ENCODE peak calls at places on chromosomes 1 and 21, in five cellular contexts. U, Z, X, L and P are unnamed samples.

GRCh38 chr1:9437931-9438330 is 101.3 kb upstream of the SLC25A33 start:
- DNase-seq in U (peak), Z (peak), X (no peak), L (no peak), P (no peak)

GRCh38 chr1:109186704-109187071 is 27.0 kb upstream of the SARS1 start:
- DNase-seq in U (peak), Z (no peak), X (no peak), L (no peak), P (no peak)

GRCh38 chr1:16321176-16321867 is 31.0 kb downstream of the FBXO42 start:
- DNase-seq in U (no peak), Z (peak), X (no peak), L (no peak), P (no peak)

GRCh38 chr21:34949499-34949898 is 99.6 kb downstream of the RUNX1 start:
- DNase-seq in U (no peak), Z (no peak), X (no peak), L (no peak), P (no peak)

GRCh38 chr1:7616076-7616833 is 154.8 kb upstream of the VAMP3 start:
- DNase-seq in U (no peak), Z (peak), X (peak), L (peak), P (peak)

GRCh38 chr1:178465011-178465410 is 31.8 kb downstream of the CLEC20A start:
- DNase-seq in U (no peak), Z (peak), X (no peak), L (no peak), P (no peak)

GRCh38 chr1:228515200-228515834 is 28.1 kb downstream of the RNF187 start:
- DNase-seq in U (no peak), Z (peak), X (no peak), L (peak), P (peak)

GRCh38 chr1:56569661-56570060 is 9.7 kb downstream of the PLPP3 start:
- DNase-seq in U (no peak), Z (no peak), X (no peak), L (no peak), P (no peak)

GRCh38 chr21:34674467-34674866 is 5.7 kb downstream of the CLIC6 start:
- DNase-seq in U (no peak), Z (no peak), X (no peak), L (no peak), P (no peak)

GRCh38 chr1:198352975-198353695 is 187.3 kb downstream of the ATP6V1G3 start:
- DNase-seq in U (no peak), Z (no peak), X (no peak), L (no peak), P (peak)

GRCh38 chr1:160161965-160162705 is 10.7 kb downstream of the ATP1A4 start:
- DNase-seq in U (no peak), Z (peak), X (peak), L (peak), P (peak)

GRCh38 chr21:43913928-43914327 is 48.9 kb downstream of the AGPAT3 start:
- DNase-seq in U (no peak), Z (peak), X (no peak), L (no peak), P (no peak)

GRCh38 chr1:30395631-30396030 is 327.8 kb downstream of the MATN1 start:
- DNase-seq in U (no peak), Z (no peak), X (no peak), L (no peak), P (no peak)

GRCh38 chr21:42677339-42678117 is 24.1 kb downstream of the PDE9A start:
- DNase-seq in U (no peak), Z (peak), X (no peak), L (peak), P (no peak)

GRCh38 chr1:38454236-38454635 is 405.3 kb downstream of the RRAGC start:
- DNase-seq in U (no peak), Z (no peak), X (no peak), L (no peak), P (no peak)

GRCh38 chr1:200039849-200040479 is 12.5 kb downstream of the NR5A2 start:
- DNase-seq in U (no peak), Z (no peak), X (no peak), L (no peak), P (peak)

GRCh38 chr1:111415461-111415860 is 12.1 kb downstream of the OVGP1 start:
- DNase-seq in U (no peak), Z (no peak), X (no peak), L (no peak), P (no peak)

GRCh38 chr1:99728494-99729235 is 37.8 kb downstream of the FRRS1 start:
- DNase-seq in U (no peak), Z (peak), X (peak), L (peak), P (no peak)

GRCh38 chr1:47752048-47752451 is 245.1 kb downstream of the TRABD2B start:
- DNase-seq in U (no peak), Z (no peak), X (no peak), L (no peak), P (no peak)

GRCh38 chr1:203669739-203670138 is 43.1 kb downstream of the ATP2B4 start:
- DNase-seq in U (peak), Z (peak), X (no peak), L (no peak), P (no peak)

GRCh38 chr21:42016364-42016985 is 6.3 kb upstream of the ZBTB21 start:
- DNase-seq in U (no peak), Z (peak), X (no peak), L (no peak), P (no peak)

GRCh38 chr1:200183637-200184036 is 156.1 kb downstream of the NR5A2 start:
- DNase-seq in U (no peak), Z (peak), X (no peak), L (no peak), P (no peak)

GRCh38 chr1:81144240-81144639 is 656.5 kb upstream of the ADGRL2 start:
- DNase-seq in U (no peak), Z (no peak), X (no peak), L (no peak), P (no peak)

GRCh38 chr1:162906485-162906884 is 45.5 kb upstream of the CCDC190 start:
- DNase-seq in U (no peak), Z (no peak), X (no peak), L (no peak), P (no peak)

GRCh38 chr21:30209571-30209970 is 6.3 kb downstream of the CLDN8 start:
- DNase-seq in U (no peak), Z (no peak), X (peak), L (no peak), P (no peak)

GRCh38 chr1:57424231-57425027 is 569 bp upstream of the DAB1 start:
- DNase-seq in U (peak), Z (peak), X (peak), L (no peak), P (peak)

DNA sequence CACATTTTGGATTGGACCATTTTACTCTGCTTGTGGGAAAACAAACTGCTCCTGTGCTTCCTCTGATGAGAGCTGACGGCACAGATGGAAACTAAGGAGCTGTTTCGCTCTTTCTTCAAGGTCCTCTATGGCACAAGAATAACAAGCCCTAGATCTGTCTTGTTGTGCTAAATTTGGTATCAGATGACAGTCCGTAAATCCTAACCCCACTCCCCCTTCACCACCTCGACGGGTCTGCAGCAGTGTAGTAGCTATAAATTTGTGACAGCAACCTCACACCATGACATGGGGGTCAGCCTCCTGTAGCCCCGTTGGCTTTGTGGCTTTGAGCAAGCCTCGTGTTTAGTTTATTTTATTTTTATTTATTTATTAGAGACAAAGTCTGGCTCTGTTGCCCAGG is 85.9 kb downstream of the ADSS2 start:
- DNase-seq in U (no peak), Z (no peak), X (no peak), L (no peak), P (no peak)
- TF ChIP-seq CTCF in U (no peak), Z (no peak), X (no peak), L (no peak), P (no peak)

DNA sequence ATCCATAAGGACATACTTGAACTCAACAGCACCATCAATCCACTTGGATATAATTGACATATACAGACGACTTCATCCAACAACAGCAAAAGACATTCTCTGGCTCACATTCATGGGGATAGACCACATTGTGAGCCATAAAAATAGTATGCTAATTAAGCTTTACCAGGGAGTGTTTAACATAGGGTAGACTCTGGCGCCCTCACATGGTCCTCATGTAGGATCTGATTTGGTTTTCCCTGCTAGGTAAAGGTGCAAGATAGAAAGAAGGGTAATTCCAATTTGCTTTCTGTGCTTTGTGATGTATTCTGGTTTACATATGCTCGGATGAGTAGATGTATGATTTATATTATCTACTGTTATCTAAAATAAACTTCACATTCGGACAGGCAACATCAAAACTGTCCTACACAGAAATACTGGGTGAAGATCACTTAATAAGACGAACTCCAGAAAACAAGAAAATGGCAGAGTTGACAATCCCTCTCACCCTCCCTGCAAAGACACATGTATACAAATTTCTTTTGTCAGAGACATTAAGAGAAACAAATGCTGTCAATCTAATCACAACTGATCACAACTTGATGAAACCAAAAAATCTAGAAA is 27.7 kb downstream of the CR1L start:
- DNase-seq in U (no peak), Z (peak), X (peak), L (peak), P (peak)
- TF ChIP-seq CTCF in U (peak), Z (peak), X (peak), L (peak), P (peak)

GRCh38 chr1:155964193-155964592 is 14.2 kb downstream of the ARHGEF2 start:
- DNase-seq in U (no peak), Z (no peak), X (no peak), L (no peak), P (no peak)

GRCh38 chr1:155960081-155960745 is 18.1 kb downstream of the ARHGEF2 start:
- DNase-seq in U (no peak), Z (no peak), X (no peak), L (peak), P (no peak)

GRCh38 chr1:155966135-155966534 is 12.2 kb downstream of the ARHGEF2 start:
- DNase-seq in U (no peak), Z (no peak), X (no peak), L (no peak), P (no peak)

GRCh38 chr1:155962599-155963211 is 15.6 kb downstream of the ARHGEF2 start:
- DNase-seq in U (no peak), Z (peak), X (no peak), L (no peak), P (no peak)

GRCh38 chr1:155961937-155962336 is 16.4 kb downstream of the ARHGEF2 start:
- DNase-seq in U (peak), Z (peak), X (peak), L (no peak), P (no peak)
- TF ChIP-seq CTCF in U (no peak), Z (peak), X (peak), L (no peak), P (peak)

DNA sequence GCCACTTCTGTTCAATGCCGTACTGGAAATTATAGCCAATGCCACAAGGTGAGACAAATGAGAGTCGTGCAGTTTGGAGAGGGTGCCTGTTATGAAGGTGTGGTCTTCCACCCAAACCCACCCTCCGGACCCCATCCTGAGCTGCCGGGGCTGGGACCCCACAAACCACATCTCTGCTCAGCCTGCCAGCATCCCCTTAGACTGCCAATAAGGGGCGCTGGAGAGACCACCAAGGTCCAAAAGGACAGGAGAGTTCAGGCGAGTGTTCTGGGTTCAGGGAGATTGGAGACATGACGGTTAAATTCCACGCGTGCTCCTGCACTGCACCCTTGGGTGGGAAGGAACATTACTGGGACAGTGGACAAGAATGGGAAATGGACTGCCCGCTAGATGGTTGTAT is 48.7 kb upstream of the COL18A1 start:
- DNase-seq in U (no peak), Z (no peak), X (no peak), L (no peak), P (no peak)
- TF ChIP-seq CTCF in U (no peak), Z (no peak), X (peak), L (peak), P (no peak)

DNA sequence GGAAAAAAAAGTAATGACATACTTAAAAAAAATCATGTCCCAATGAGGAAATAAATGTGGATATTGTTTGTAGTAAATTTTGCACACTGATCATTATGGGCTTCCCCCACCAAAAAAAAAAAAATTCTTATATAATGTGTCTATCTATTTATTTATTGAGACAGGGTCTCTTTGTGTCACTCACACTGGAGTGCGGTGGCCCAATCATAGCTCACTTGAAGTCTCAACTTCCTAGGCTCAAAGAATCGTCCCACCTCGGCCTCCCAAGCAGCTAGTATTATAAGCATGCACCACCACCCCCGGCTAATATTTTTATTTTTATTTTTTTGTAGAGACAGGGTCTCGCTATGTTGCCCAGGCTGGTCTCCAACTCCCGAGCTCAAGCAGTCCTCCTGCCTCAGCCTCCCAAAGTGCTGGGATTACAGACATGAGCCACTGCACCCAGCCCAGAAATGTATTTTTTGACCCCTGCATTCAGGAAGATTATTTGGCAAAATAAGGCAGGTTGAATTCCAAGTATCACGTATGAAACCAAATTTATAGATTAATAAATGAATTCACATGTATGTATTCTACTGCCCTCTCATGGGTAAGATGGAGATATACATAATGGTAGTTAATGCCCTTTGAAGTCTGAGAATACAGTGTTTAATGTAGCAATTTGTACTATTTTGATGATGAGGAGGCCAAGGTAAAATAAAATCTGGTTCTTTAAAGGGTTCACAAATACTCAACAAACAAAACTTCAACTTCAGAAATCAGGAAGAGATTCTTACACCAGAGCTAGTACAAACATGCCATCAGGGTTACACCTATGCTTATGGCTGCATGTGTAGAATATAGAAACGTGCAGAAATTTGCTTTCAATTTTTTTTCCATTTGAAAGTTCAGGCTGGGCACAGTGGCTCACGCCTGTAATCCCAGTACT is 1.4 kb upstream of the DENND2C start:
- DNase-seq in U (no peak), Z (peak), X (no peak), L (peak), P (peak)
- TF ChIP-seq CTCF in U (peak), Z (peak), X (peak), L (peak), P (no peak)

GRCh38 chr1:186326009-186326408 is 49.0 kb downstream of the TPR start:
- DNase-seq in U (no peak), Z (no peak), X (no peak), L (no peak), P (no peak)

GRCh38 chr1:186325239-186325638 is 49.8 kb downstream of the TPR start:
- DNase-seq in U (no peak), Z (peak), X (no peak), L (peak), P (no peak)

GRCh38 chr1:186327331-186327730 is 47.7 kb downstream of the TPR start:
- DNase-seq in U (no peak), Z (no peak), X (no peak), L (no peak), P (no peak)

GRCh38 chr1:186330758-186331157 is 44.3 kb downstream of the TPR start:
- DNase-seq in U (no peak), Z (peak), X (no peak), L (no peak), P (no peak)
- TF ChIP-seq CTCF in U (no peak), Z (peak), X (peak), L (peak), P (no peak)

DNA sequence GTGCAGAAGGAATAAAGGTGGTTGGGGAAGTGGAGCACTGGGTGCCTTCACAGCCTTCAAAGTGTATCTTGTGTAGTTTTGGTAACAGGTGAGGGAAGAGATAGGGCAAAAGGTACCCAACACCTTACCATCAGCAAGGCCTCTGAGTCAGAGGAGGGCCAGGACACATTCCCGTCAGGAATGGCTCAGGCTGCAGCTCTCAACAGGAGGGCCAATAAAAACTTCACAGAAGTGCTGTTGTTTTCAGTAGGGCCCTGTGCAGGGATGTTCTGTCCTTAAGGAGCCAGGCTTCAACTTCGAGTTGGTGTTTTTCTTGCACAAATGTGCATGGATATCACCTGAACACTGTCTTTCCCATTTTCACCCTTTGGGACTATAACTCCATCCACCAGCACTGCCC is 333.4 kb downstream of the ASTN1 start:
- DNase-seq in U (no peak), Z (no peak), X (no peak), L (no peak), P (no peak)
- TF ChIP-seq CTCF in U (no peak), Z (no peak), X (no peak), L (no peak), P (no peak)

DNA sequence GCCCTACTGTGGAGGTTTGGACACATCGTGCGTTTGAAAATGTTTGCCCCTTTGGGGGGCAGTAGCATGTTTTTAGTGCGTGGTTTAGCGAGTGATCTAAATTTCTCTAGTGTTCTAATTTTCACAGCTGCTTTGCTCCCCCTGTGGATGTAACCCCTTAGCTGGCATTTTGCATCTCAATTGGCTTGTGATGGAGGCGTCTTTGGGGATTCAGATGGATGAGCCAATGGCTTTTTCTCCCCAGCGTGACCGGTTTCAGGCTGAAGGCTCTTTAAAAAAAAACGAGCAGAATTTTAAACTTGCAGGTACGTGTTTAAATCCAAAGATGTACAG is 842 bp downstream of the CDC7 start:
- DNase-seq in U (no peak), Z (peak), X (no peak), L (peak), P (peak)
- TF ChIP-seq CTCF in U (no peak), Z (no peak), X (peak), L (peak), P (no peak)

GRCh38 chr1:180976958-180977357 is 45.7 kb downstream of the STX6 start:
- DNase-seq in U (no peak), Z (no peak), X (no peak), L (no peak), P (no peak)

GRCh38 chr1:180982424-180982823 is 40.2 kb downstream of the STX6 start:
- DNase-seq in U (no peak), Z (no peak), X (no peak), L (no peak), P (no peak)

DNA sequence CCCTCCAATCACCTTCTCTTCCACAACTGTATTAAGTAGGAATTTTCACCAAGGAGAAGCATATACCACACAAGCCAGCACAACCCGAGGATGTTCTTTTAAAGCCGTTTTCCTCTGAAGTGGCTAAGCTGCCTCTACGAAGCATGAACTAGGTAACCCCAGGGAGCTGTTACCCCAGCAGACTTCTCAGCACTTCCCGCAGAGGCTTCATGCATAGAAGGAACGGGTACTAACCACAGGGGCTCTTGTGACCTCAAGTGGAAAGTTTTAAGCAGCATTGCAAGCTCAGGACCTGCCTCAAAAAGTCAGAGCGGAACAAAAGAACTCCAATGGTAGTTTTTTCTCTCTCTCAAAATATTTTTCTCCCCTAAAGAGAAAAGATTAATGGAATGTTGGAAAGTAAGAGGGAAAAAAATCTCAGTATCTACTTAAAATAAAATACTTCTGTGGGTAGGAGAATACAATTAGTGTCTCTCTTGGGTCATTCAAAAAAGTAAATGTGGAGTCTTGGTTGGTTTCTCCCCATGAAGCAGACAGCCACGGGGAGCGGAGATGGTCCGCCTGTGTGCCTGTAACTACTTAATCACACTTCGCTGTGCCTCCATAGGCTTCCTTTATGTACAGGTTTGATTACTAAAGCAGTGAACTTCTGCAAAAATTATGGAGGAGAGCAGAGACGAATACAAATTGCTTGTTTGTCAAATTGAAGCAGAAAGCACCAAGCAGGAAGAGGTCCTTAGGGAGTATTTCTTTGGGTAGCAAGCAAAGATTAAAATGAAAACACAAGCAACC is 40.9 kb downstream of the STX6 start:
- DNase-seq in U (no peak), Z (no peak), X (no peak), L (no peak), P (peak)
- TF ChIP-seq CTCF in U (no peak), Z (no peak), X (no peak), L (no peak), P (no peak)

GRCh38 chr1:173661271-173661670 is 8.4 kb downstream of the ANKRD45 start:
- DNase-seq in U (no peak), Z (no peak), X (no peak), L (no peak), P (no peak)
- TF ChIP-seq CTCF in U (no peak), Z (no peak), X (no peak), L (no peak), P (no peak)